ENCODE peak calls at places on chromosome 9, in seven cellular contexts. One of them, this sample, is unnamed.

GRCh38 chr9:135479469-135480052 is at the start of gene PPP1R26:
- DNase-seq in GM12865: no peak
- DNase-seq in endothelial cell: no peak
- DNase-seq in uterus: no peak
- DNase-seq in BJ: no peak
- DNase-seq in WTC11: no peak
- DNase-seq in ovary: no peak
- DNase-seq in this sample: no peak

GRCh38 chr9:16442622-16443021 is 427.8 kb downstream of the BNC2 start:
- DNase-seq in GM12865: no peak
- DNase-seq in endothelial cell: no peak
- DNase-seq in uterus: peak
- DNase-seq in BJ: no peak
- DNase-seq in WTC11: peak
- DNase-seq in ovary: peak
- DNase-seq in this sample: no peak

GRCh38 chr9:127991017-127991756 is 10.4 kb upstream of the EEIG1 start:
- DNase-seq in GM12865: no peak
- DNase-seq in endothelial cell: no peak
- DNase-seq in uterus: no peak
- DNase-seq in BJ: no peak
- DNase-seq in WTC11: no peak
- DNase-seq in ovary: no peak
- DNase-seq in this sample: no peak

GRCh38 chr9:70352802-70353201 is 61.7 kb downstream of the KLF9 start:
- DNase-seq in GM12865: no peak
- DNase-seq in endothelial cell: no peak
- DNase-seq in uterus: no peak
- DNase-seq in BJ: no peak
- DNase-seq in WTC11: no peak
- DNase-seq in ovary: no peak
- DNase-seq in this sample: no peak

GRCh38 chr9:82621446-82621845 is 441.5 kb downstream of the RASEF start:
- DNase-seq in GM12865: no peak
- DNase-seq in endothelial cell: no peak
- DNase-seq in uterus: no peak
- DNase-seq in BJ: no peak
- DNase-seq in WTC11: no peak
- DNase-seq in ovary: no peak
- DNase-seq in this sample: no peak

GRCh38 chr9:78325343-78325742 is 28.4 kb downstream of the PSAT1 start:
- DNase-seq in GM12865: no peak
- DNase-seq in endothelial cell: no peak
- DNase-seq in uterus: no peak
- DNase-seq in BJ: peak
- DNase-seq in WTC11: no peak
- DNase-seq in ovary: peak
- DNase-seq in this sample: no peak

GRCh38 chr9:117815948-117816347 is 111.7 kb downstream of the TLR4 start:
- DNase-seq in GM12865: no peak
- DNase-seq in endothelial cell: no peak
- DNase-seq in uterus: no peak
- DNase-seq in BJ: no peak
- DNase-seq in WTC11: no peak
- DNase-seq in ovary: no peak
- DNase-seq in this sample: no peak

GRCh38 chr9:77595426-77596051 is 52.6 kb downstream of the GNA14 start:
- DNase-seq in GM12865: no peak
- DNase-seq in endothelial cell: no peak
- DNase-seq in uterus: no peak
- DNase-seq in BJ: no peak
- DNase-seq in WTC11: no peak
- DNase-seq in ovary: no peak
- DNase-seq in this sample: no peak

GRCh38 chr9:86350006-86350755 is 4.0 kb downstream of the TUT7 start:
- DNase-seq in GM12865: peak
- DNase-seq in endothelial cell: no peak
- DNase-seq in uterus: no peak
- DNase-seq in BJ: no peak
- DNase-seq in WTC11: no peak
- DNase-seq in ovary: no peak
- DNase-seq in this sample: no peak

GRCh38 chr9:131037336-131038255 is 28.6 kb downstream of the LAMC3 start:
- DNase-seq in GM12865: no peak
- DNase-seq in endothelial cell: no peak
- DNase-seq in uterus: no peak
- DNase-seq in BJ: no peak
- DNase-seq in WTC11: no peak
- DNase-seq in ovary: no peak
- DNase-seq in this sample: no peak

GRCh38 chr9:137590123-137590468 is 216 bp downstream of the ZMYND19 start:
- DNase-seq in GM12865: no peak
- DNase-seq in endothelial cell: no peak
- DNase-seq in uterus: no peak
- DNase-seq in BJ: no peak
- DNase-seq in WTC11: no peak
- DNase-seq in ovary: no peak
- DNase-seq in this sample: no peak

GRCh38 chr9:82109626-82110025 is 121.1 kb downstream of the SPATA31D1 start:
- DNase-seq in GM12865: no peak
- DNase-seq in endothelial cell: no peak
- DNase-seq in uterus: no peak
- DNase-seq in BJ: no peak
- DNase-seq in WTC11: no peak
- DNase-seq in ovary: no peak
- DNase-seq in this sample: no peak

GRCh38 chr9:118578467-118578866 is 790.8 kb downstream of the BRINP1 start:
- DNase-seq in GM12865: no peak
- DNase-seq in endothelial cell: no peak
- DNase-seq in uterus: no peak
- DNase-seq in BJ: peak
- DNase-seq in WTC11: no peak
- DNase-seq in ovary: no peak
- DNase-seq in this sample: no peak

DNA sequence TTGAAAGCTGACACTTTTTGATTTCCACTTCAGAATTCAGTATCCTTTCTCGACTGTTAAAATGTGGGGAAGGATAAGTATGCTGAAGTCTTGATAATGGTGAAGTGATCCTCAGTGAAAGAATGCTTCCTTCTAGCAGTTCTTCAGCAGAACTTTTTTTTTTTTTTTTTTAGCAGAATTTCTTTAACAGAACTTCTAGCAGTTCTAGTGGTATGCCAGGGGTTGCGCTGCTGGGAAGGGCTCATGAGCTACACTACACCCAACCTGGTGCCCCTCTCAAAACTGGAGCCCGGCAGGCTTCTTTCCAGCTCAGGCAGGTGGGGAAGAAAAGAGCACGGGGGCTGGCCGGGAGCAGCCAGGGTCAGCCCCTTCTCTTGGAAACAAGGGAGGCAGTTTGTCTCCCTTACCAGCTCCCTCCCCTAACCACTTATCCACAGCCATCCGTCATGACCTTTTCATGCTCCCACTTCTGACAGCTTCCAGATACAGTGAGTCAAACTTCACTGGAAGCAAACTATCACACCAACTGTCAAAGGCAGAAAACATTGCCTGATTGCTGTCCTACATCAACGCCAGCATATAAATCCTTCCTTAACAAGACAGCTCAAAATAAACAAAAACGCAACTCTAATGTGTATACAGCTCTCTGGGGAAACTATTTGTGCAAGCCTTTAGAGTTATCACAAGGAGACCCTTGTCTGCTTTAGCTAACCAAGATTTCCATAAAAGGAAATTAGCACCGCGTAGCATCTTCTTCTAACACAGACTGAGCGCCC is 211.5 kb downstream of the GAPVD1 start:
- DNase-seq in GM12865: no peak
- DNase-seq in endothelial cell: no peak
- DNase-seq in uterus: peak
- DNase-seq in BJ: no peak
- DNase-seq in WTC11: peak
- DNase-seq in ovary: peak
- DNase-seq in this sample: peak
- TF ChIP-seq CTCF in GM12865: no peak
- TF ChIP-seq CTCF in endothelial cell: no peak
- TF ChIP-seq CTCF in uterus: no peak
- TF ChIP-seq CTCF in BJ: peak
- TF ChIP-seq CTCF in WTC11: no peak
- TF ChIP-seq CTCF in ovary: no peak
- TF ChIP-seq CTCF in this sample: no peak

DNA sequence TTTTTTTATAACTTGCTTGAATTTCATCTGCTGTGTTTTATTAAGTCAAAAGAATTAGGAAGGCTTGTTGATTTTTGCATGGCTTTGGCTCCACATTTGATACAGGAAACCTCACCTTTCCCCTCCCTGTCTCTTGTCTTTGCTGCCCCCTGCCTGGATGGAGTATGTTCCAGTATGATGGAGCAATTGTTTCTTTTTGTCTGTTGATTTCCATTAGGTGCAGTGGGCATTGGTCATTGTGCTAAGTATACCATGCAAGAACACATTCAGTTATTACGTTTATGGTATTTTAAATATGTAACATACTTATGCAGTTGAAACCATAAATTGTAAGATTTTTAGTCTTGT is 19.6 kb downstream of the TJP2 start:
- DNase-seq in GM12865: no peak
- DNase-seq in endothelial cell: peak
- DNase-seq in uterus: no peak
- DNase-seq in BJ: no peak
- DNase-seq in WTC11: no peak
- DNase-seq in ovary: no peak
- DNase-seq in this sample: no peak
- TF ChIP-seq CTCF in GM12865: no peak
- TF ChIP-seq CTCF in endothelial cell: no peak
- TF ChIP-seq CTCF in uterus: no peak
- TF ChIP-seq CTCF in BJ: no peak
- TF ChIP-seq CTCF in WTC11: no peak
- TF ChIP-seq CTCF in ovary: no peak
- TF ChIP-seq CTCF in this sample: no peak

GRCh38 chr9:20538956-20539355 is 83.3 kb downstream of the MLLT3 start:
- DNase-seq in GM12865: no peak
- DNase-seq in endothelial cell: no peak
- DNase-seq in uterus: no peak
- DNase-seq in BJ: no peak
- DNase-seq in WTC11: no peak
- DNase-seq in ovary: no peak
- DNase-seq in this sample: no peak

GRCh38 chr9:20532584-20532983 is 89.7 kb downstream of the MLLT3 start:
- DNase-seq in GM12865: no peak
- DNase-seq in endothelial cell: no peak
- DNase-seq in uterus: no peak
- DNase-seq in BJ: no peak
- DNase-seq in WTC11: no peak
- DNase-seq in ovary: no peak
- DNase-seq in this sample: no peak

GRCh38 chr9:20540169-20540863 is 82.0 kb downstream of the MLLT3 start:
- DNase-seq in GM12865: no peak
- DNase-seq in endothelial cell: no peak
- DNase-seq in uterus: no peak
- DNase-seq in BJ: no peak
- DNase-seq in WTC11: no peak
- DNase-seq in ovary: no peak
- DNase-seq in this sample: no peak

GRCh38 chr9:20537269-20537668 is 85.0 kb downstream of the MLLT3 start:
- DNase-seq in GM12865: no peak
- DNase-seq in endothelial cell: no peak
- DNase-seq in uterus: no peak
- DNase-seq in BJ: no peak
- DNase-seq in WTC11: no peak
- DNase-seq in ovary: no peak
- DNase-seq in this sample: no peak

GRCh38 chr9:20538092-20538491 is 84.2 kb downstream of the MLLT3 start:
- DNase-seq in GM12865: no peak
- DNase-seq in endothelial cell: no peak
- DNase-seq in uterus: no peak
- DNase-seq in BJ: no peak
- DNase-seq in WTC11: no peak
- DNase-seq in ovary: no peak
- DNase-seq in this sample: no peak
- TF ChIP-seq CTCF in GM12865: no peak
- TF ChIP-seq CTCF in endothelial cell: no peak
- TF ChIP-seq CTCF in uterus: no peak
- TF ChIP-seq CTCF in BJ: no peak
- TF ChIP-seq CTCF in WTC11: no peak
- TF ChIP-seq CTCF in ovary: no peak
- TF ChIP-seq CTCF in this sample: no peak

GRCh38 chr9:126443144-126443543 is 116.5 kb downstream of the MVB12B start:
- DNase-seq in GM12865: no peak
- DNase-seq in endothelial cell: no peak
- DNase-seq in uterus: no peak
- DNase-seq in BJ: no peak
- DNase-seq in WTC11: no peak
- DNase-seq in ovary: no peak
- DNase-seq in this sample: no peak
- TF ChIP-seq CTCF in GM12865: no peak
- TF ChIP-seq CTCF in endothelial cell: no peak
- TF ChIP-seq CTCF in uterus: no peak
- TF ChIP-seq CTCF in BJ: no peak
- TF ChIP-seq CTCF in WTC11: no peak
- TF ChIP-seq CTCF in ovary: no peak
- TF ChIP-seq CTCF in this sample: no peak

This sample was measured in lung.